ENCODE peak calls at places on chromosomes 3 and 15, in six cellular contexts. V is HTR-8/SVneo, D is psoas muscle, C is RWPE2, R is H9, E is AG04450. X is an unnamed sample.

GRCh38 chr15:77907824-77908751 is 169.4 kb downstream of the TBC1D2B start:
- DNase-seq in E (no peak), R (peak), V (peak), D (no peak), C (peak), X (no peak)

GRCh38 chr15:85517086-85517485 is 136.7 kb downstream of the AKAP13 start:
- DNase-seq in V (no peak), D (no peak), E (no peak), R (no peak), C (no peak), X (no peak)

GRCh38 chr3:62252614-62253147 is 120.7 kb downstream of the FEZF2 start:
- DNase-seq in R (no peak), V (no peak), D (no peak), C (no peak), E (no peak), X (peak)

GRCh38 chr3:51997935-51998596 is 2.4 kb upstream of the RPL29 start:
- DNase-seq in E (no peak), R (no peak), V (no peak), D (no peak), C (no peak), X (no peak)

GRCh38 chr15:39399600-39399999 is 181.3 kb upstream of the THBS1 start:
- DNase-seq in V (no peak), R (no peak), D (no peak), C (no peak), E (no peak), X (no peak)

GRCh38 chr3:120300971-120301370 is 15.9 kb upstream of the GPR156 start:
- DNase-seq in D (no peak), E (no peak), C (no peak), R (no peak), V (no peak), X (no peak)

GRCh38 chr3:14537590-14538450 is 2.3 kb downstream of the GRIP2 start:
- DNase-seq in V (no peak), C (no peak), D (peak), E (no peak), R (no peak), X (no peak)

GRCh38 chr3:55721716-55722484 is 234.8 kb upstream of the WNT5A start:
- DNase-seq in R (no peak), D (no peak), E (no peak), V (peak), C (no peak), X (no peak)

GRCh38 chr15:67765706-67766105 is 59.6 kb upstream of the SKOR1 start:
- DNase-seq in E (no peak), D (no peak), V (no peak), R (no peak), C (no peak), X (no peak)

GRCh38 chr3:160886421-160886820 is 130.4 kb downstream of the PPM1L start:
- DNase-seq in D (no peak), C (no peak), R (no peak), V (no peak), E (no peak), X (no peak)

GRCh38 chr15:67196672-67197363 is 57.6 kb downstream of the AAGAB start:
- DNase-seq in D (no peak), C (no peak), E (peak), R (no peak), V (peak), X (no peak)

GRCh38 chr3:128577711-128578110 is 72.9 kb downstream of the RPN1 start:
- DNase-seq in V (no peak), D (no peak), C (no peak), R (no peak), E (no peak), X (no peak)

GRCh38 chr3:155302476-155302875 is 9.0 kb upstream of the STRIT1 start:
- DNase-seq in E (peak), D (no peak), C (no peak), V (no peak), R (no peak), X (no peak)

GRCh38 chr3:10173926-10174435 is 9.3 kb downstream of the IRAK2 start:
- DNase-seq in V (peak), E (peak), D (peak), C (no peak), R (no peak), X (peak)

GRCh38 chr3:173552526-173552925 is 155.0 kb downstream of the NLGN1 start:
- DNase-seq in C (no peak), R (peak), E (no peak), D (no peak), V (no peak), X (no peak)

GRCh38 chr15:88894819-88895767 is at the start of gene HAPLN3:
- DNase-seq in C (peak), V (peak), R (peak), D (peak), E (no peak), X (no peak)

GRCh38 chr3:140363801-140364200 is 314.1 kb upstream of the TRIM42 start:
- DNase-seq in V (no peak), D (no peak), E (no peak), R (no peak), C (no peak), X (no peak)

GRCh38 chr15:44662478-44663409 is 718 bp downstream of the SPG11 start:
- DNase-seq in V (peak), D (peak), C (peak), R (peak), E (no peak), X (no peak)

GRCh38 chr3:181712190-181712504 is 422 bp downstream of the SOX2 start:
- DNase-seq in C (no peak), R (no peak), D (no peak), V (no peak), E (no peak), X (no peak)

GRCh38 chr15:65577129-65577996 is 33.6 kb downstream of the INTS14 start:
- DNase-seq in V (no peak), D (no peak), C (no peak), E (no peak), R (no peak), X (no peak)

GRCh38 chr3:131402391-131403039 is 20.9 kb downstream of the NUDT16 start:
- DNase-seq in V (no peak), E (no peak), R (no peak), D (no peak), C (no peak), X (no peak)

GRCh38 chr3:152737021-152737908 is 97.7 kb upstream of the P2RY1 start:
- DNase-seq in D (no peak), E (peak), C (no peak), V (no peak), R (no peak), X (peak)

GRCh38 chr3:158765518-158766205 is 33.4 kb upstream of the RARRES1 start:
- DNase-seq in C (no peak), D (no peak), V (no peak), R (no peak), E (no peak), X (no peak)

GRCh38 chr3:44321335-44321734 is 17.2 kb upstream of the TCAIM start:
- DNase-seq in D (no peak), C (no peak), E (no peak), R (no peak), V (no peak), X (no peak)